ENCODE peak calls at places on chromosome 14, in seven cellular contexts. S, G, D, T, F, L and V are unnamed samples.

GRCh38 chr14:23299986-23300686 is 2.5 kb downstream of the PPP1R3E start:
- DNase-seq in S (no peak), G (no peak), D (no peak), T (no peak), F (no peak), L (no peak), V (no peak)

GRCh38 chr14:95784137-95784536 is 70.2 kb upstream of the TCL1A start:
- DNase-seq in S (no peak), G (no peak), D (peak), T (no peak), F (no peak), L (no peak), V (no peak)

GRCh38 chr14:66401447-66402095 is 84.6 kb upstream of the CCDC196 start:
- DNase-seq in S (no peak), G (peak), D (peak), T (no peak), F (no peak), L (no peak), V (peak)

GRCh38 chr14:50062438-50063039 is 53.8 kb downstream of the VCPKMT start:
- DNase-seq in S (no peak), G (peak), D (peak), T (peak), F (no peak), L (no peak), V (no peak)

GRCh38 chr14:77485901-77486678 is 12.5 kb downstream of the ISM2 start:
- DNase-seq in S (no peak), G (peak), D (no peak), T (no peak), F (no peak), L (no peak), V (no peak)

GRCh38 chr14:67782090-67782489 is 34.3 kb downstream of the ZFYVE26 start:
- DNase-seq in S (no peak), G (no peak), D (no peak), T (no peak), F (no peak), L (no peak), V (no peak)

GRCh38 chr14:61671086-61671485 is 24.2 kb upstream of the HIF1A start:
- DNase-seq in S (no peak), G (no peak), D (no peak), T (no peak), F (no peak), L (no peak), V (no peak)

GRCh38 chr14:99360774-99361595 is 89.0 kb upstream of the BCL11B start:
- DNase-seq in S (no peak), G (no peak), D (no peak), T (no peak), F (no peak), L (no peak), V (no peak)

GRCh38 chr14:54650331-54651017 is 83.5 kb downstream of the SAMD4A start:
- DNase-seq in S (no peak), G (no peak), D (no peak), T (no peak), F (no peak), L (no peak), V (no peak)

GRCh38 chr14:67564236-67564635 is 31.1 kb downstream of the PLEKHH1 start:
- DNase-seq in S (no peak), G (no peak), D (no peak), T (no peak), F (no peak), L (no peak), V (no peak)

GRCh38 chr14:88310457-88310856 is 12.6 kb downstream of the KCNK10 start:
- DNase-seq in S (no peak), G (no peak), D (no peak), T (no peak), F (no peak), L (no peak), V (no peak)

GRCh38 chr14:57982802-57983201 is 116.9 kb upstream of the SLC35F4 start:
- DNase-seq in S (no peak), G (no peak), D (peak), T (no peak), F (no peak), L (no peak), V (peak)

GRCh38 chr14:29906256-29906885 is 21.3 kb downstream of the PRKD1 start:
- DNase-seq in S (no peak), G (peak), D (peak), T (no peak), F (no peak), L (no peak), V (no peak)

GRCh38 chr14:92473261-92473946 is 40.2 kb upstream of the RIN3 start:
- DNase-seq in S (no peak), G (no peak), D (no peak), T (no peak), F (no peak), L (no peak), V (no peak)

GRCh38 chr14:99715266-99716000 is 31.3 kb downstream of the CYP46A1 start:
- DNase-seq in S (no peak), G (no peak), D (no peak), T (no peak), F (no peak), L (no peak), V (no peak)

GRCh38 chr14:31897581-31898186 is 179.4 kb upstream of the ARHGAP5 start:
- DNase-seq in S (no peak), G (no peak), D (no peak), T (no peak), F (no peak), L (no peak), V (no peak)

GRCh38 chr14:58862421-58862820 is 224.7 kb downstream of the DACT1 start:
- DNase-seq in S (no peak), G (no peak), D (no peak), T (no peak), F (no peak), L (no peak), V (no peak)

GRCh38 chr14:39426605-39427004 is 5.6 kb downstream of the FBXO33 start:
- DNase-seq in S (no peak), G (peak), D (peak), T (no peak), F (no peak), L (peak), V (peak)

GRCh38 chr14:69539631-69540410 is 34.9 kb downstream of the CCDC177 start:
- DNase-seq in S (no peak), G (peak), D (no peak), T (no peak), F (no peak), L (no peak), V (no peak)

GRCh38 chr14:75831971-75832370 is 149.8 kb downstream of the TGFB3 start:
- DNase-seq in S (no peak), G (peak), D (peak), T (no peak), F (no peak), L (no peak), V (no peak)

GRCh38 chr14:100085451-100085850 is 20.2 kb downstream of the EVL start:
- DNase-seq in S (no peak), G (no peak), D (no peak), T (no peak), F (no peak), L (no peak), V (no peak)